ENCODE peak calls at places on chromosomes 1 and 21, in seven cellular contexts. T is GM06990, K is choroid plexus epithelial cell, U is Calu3, D is OCI-LY7, Z is psoas muscle, W is A549. G is an unnamed sample.

GRCh38 chr21:36073181-36073580 is 3.4 kb downstream of the CBR1 start:
- DNase-seq in T (no peak), K (no peak), U (no peak), D (no peak), Z (no peak), W (no peak), G (no peak)

GRCh38 chr1:218521414-218522169 is 176.5 kb downstream of the TGFB2 start:
- DNase-seq in T (peak), K (peak), U (peak), D (peak), Z (no peak), W (peak), G (peak)

GRCh38 chr1:229203030-229203751 is 67.7 kb upstream of the RAB4A start:
- DNase-seq in T (no peak), K (peak), U (peak), D (peak), Z (no peak), W (peak), G (peak)

GRCh38 chr1:212471891-212472675 is 39.4 kb downstream of the NENF start:
- DNase-seq in T (no peak), K (no peak), U (no peak), D (no peak), Z (no peak), W (no peak), G (no peak)

GRCh38 chr1:47416319-47417128 is 439 bp downstream of the FOXE3 start:
- DNase-seq in T (no peak), K (no peak), U (peak), D (no peak), Z (no peak), W (no peak), G (peak)

GRCh38 chr1:108066808-108067207 is 101.8 kb upstream of the VAV3 start:
- DNase-seq in T (no peak), K (no peak), U (no peak), D (no peak), Z (no peak), W (no peak), G (no peak)

GRCh38 chr1:43994794-43995790 is 3.7 kb downstream of the CCDC24 start:
- DNase-seq in T (no peak), K (peak), U (peak), D (peak), Z (no peak), W (peak), G (no peak)

GRCh38 chr1:7456683-7457082 is 314.4 kb upstream of the VAMP3 start:
- DNase-seq in T (no peak), K (no peak), U (no peak), D (no peak), Z (no peak), W (no peak), G (peak)

GRCh38 chr1:4771267-4771666 is 116.9 kb downstream of the AJAP1 start:
- DNase-seq in T (no peak), K (no peak), U (no peak), D (no peak), Z (no peak), W (no peak), G (no peak)

GRCh38 chr21:42251654-42252053 is 32.7 kb downstream of the ABCG1 start:
- DNase-seq in T (no peak), K (no peak), U (no peak), D (no peak), Z (peak), W (no peak), G (no peak)

GRCh38 chr1:43952731-43953350 is 6.1 kb downstream of the IPO13 start:
- DNase-seq in T (no peak), K (no peak), U (no peak), D (no peak), Z (no peak), W (no peak), G (peak)

GRCh38 chr1:36905941-36906340 is 128.4 kb downstream of the GRIK3 start:
- DNase-seq in T (no peak), K (no peak), U (no peak), D (no peak), Z (no peak), W (no peak), G (no peak)

GRCh38 chr1:15028117-15028516 is 125.4 kb upstream of the TMEM51 start:
- DNase-seq in T (no peak), K (peak), U (no peak), D (no peak), Z (peak), W (peak), G (peak)

GRCh38 chr1:109773203-109773899 is 9.6 kb upstream of the EPS8L3 start:
- DNase-seq in T (peak), K (peak), U (peak), D (peak), Z (peak), W (peak), G (peak)

GRCh38 chr1:93143729-93144229 is 36.4 kb downstream of the TMED5 start:
- DNase-seq in T (no peak), K (no peak), U (no peak), D (no peak), Z (no peak), W (no peak), G (no peak)

GRCh38 chr1:222043444-222044292 is 301.8 kb upstream of the DUSP10 start:
- DNase-seq in T (no peak), K (peak), U (no peak), D (no peak), Z (no peak), W (peak), G (no peak)

GRCh38 chr1:153353226-153353947 is 4.3 kb upstream of the S100A9 start:
- DNase-seq in T (no peak), K (peak), U (peak), D (peak), Z (no peak), W (peak), G (peak)

GRCh38 chr1:170027760-170028159 is 46.7 kb downstream of the KIFAP3 start:
- DNase-seq in T (no peak), K (peak), U (no peak), D (no peak), Z (no peak), W (peak), G (no peak)

GRCh38 chr1:246527402-246528088 is 20.5 kb upstream of the SMYD3 start:
- DNase-seq in T (peak), K (no peak), U (no peak), D (peak), Z (no peak), W (no peak), G (no peak)

GRCh38 chr1:10401281-10401680 is 2.4 kb downstream of the PGD start:
- DNase-seq in T (no peak), K (peak), U (no peak), D (no peak), Z (no peak), W (no peak), G (no peak)

GRCh38 chr1:69649383-69649782 is 81.7 kb downstream of the LRRC7 start:
- DNase-seq in T (no peak), K (no peak), U (no peak), D (no peak), Z (no peak), W (no peak), G (no peak)

GRCh38 chr1:204834329-204834728 is 36.3 kb upstream of the NFASC start:
- DNase-seq in T (no peak), K (no peak), U (no peak), D (no peak), Z (no peak), W (no peak), G (no peak)

GRCh38 chr21:38883142-38883541 is 77.4 kb downstream of the ETS2 start:
- DNase-seq in T (no peak), K (no peak), U (no peak), D (no peak), Z (no peak), W (no peak), G (no peak)

GRCh38 chr21:38880578-38880966 is 74.8 kb downstream of the ETS2 start:
- DNase-seq in T (no peak), K (no peak), U (no peak), D (no peak), Z (no peak), W (no peak), G (no peak)

GRCh38 chr21:38878394-38879179 is 72.9 kb downstream of the ETS2 start:
- DNase-seq in T (no peak), K (no peak), U (no peak), D (no peak), Z (no peak), W (no peak), G (no peak)

GRCh38 chr21:38881041-38881570 is 75.4 kb downstream of the ETS2 start:
- DNase-seq in T (no peak), K (no peak), U (no peak), D (no peak), Z (no peak), W (no peak), G (no peak)

DNA sequence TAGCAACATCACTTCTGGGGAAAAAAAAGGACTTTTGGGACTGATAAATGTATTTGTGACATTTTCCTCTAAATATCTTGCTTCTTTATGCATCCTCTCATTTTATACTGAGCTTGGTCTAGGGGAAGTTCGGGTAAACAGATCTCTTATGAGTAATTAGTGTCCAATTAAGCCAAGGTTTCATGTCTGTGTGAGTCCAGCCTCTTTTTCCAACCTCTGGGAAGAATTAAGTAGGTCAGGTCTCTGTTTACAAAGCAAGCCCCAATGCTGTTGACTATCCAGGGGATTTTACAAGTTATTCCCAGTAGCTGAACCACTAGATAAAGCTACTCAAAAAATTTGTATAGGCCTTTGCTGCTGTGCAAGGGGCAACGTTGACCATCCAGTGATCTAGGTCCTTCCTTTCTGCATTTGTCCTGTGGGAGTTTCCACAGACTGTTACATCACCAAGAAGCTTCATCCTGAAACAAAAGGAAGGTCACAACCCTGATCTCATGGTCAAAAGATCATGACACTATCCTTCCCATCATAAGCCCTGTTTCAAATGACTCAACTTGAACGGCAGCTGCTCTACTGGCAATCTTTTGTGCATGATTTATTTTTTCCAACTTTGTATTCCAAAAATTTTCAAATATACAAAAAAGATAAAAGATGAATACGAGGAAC is 74.3 kb downstream of the ETS2 start:
- DNase-seq in T (no peak), K (no peak), U (no peak), D (no peak), Z (no peak), W (no peak), G (no peak)
- TF ChIP-seq CTCF in T (no peak), K (no peak), U (no peak), D (no peak), Z (no peak), W (no peak), G (no peak)

GRCh38 chr1:65812065-65812464 is 19.4 kb downstream of the PDE4B start:
- DNase-seq in T (peak), K (peak), U (no peak), D (no peak), Z (no peak), W (no peak), G (no peak)
- TF ChIP-seq CTCF in T (no peak), K (peak), U (no peak), D (no peak), Z (no peak), W (no peak), G (no peak)

DNA sequence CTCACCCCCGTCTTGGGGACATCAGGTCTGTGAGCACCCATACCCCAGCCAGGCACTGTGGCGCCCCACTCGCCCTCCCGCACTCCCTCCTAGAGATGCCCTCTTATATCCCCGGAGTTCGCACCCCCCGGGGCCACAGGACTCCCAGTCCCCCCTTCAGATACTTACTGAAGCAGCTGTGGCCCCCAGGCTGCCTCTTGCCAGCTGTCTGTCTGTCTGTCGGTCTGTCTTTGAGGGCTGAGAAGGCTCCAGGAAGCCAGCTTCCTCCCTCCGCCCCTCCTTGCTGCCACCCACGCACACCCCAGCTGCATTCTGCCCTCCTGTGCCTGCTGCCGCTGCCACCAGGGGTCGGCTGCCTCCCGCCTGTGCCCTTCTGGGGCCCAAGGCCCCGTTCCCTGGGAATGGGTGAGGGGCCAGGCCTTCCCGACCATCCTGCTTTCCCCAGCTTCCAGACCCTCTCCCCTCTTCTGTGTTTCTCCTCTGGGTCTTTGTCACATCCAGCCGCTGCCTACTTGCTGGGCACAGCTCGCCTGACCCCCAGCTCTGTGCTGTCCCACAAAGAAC is at the start of gene PTPN7:
- DNase-seq in T (peak), K (no peak), U (peak), D (peak), Z (no peak), W (no peak), G (no peak)
- TF ChIP-seq CTCF in T (peak), K (no peak), U (no peak), D (peak), Z (no peak), W (no peak), G (no peak)

GRCh38 chr1:240946926-240947325 is 335.0 kb upstream of the GREM2 start:
- DNase-seq in T (no peak), K (peak), U (peak), D (peak), Z (no peak), W (peak), G (peak)
- TF ChIP-seq CTCF in T (peak), K (peak), U (peak), D (peak), Z (no peak), W (peak), G (peak)

GRCh38 chr1:167052389-167052788 is 37.8 kb downstream of the GPA33 start:
- DNase-seq in T (no peak), K (peak), U (no peak), D (peak), Z (no peak), W (peak), G (peak)
- TF ChIP-seq CTCF in T (peak), K (peak), U (peak), D (peak), Z (peak), W (peak), G (peak)

GRCh38 chr1:17759114-17759513 is 4.0 kb downstream of the ACTL8 start:
- DNase-seq in T (peak), K (no peak), U (peak), D (peak), Z (no peak), W (peak), G (no peak)
- TF ChIP-seq CTCF in T (peak), K (peak), U (peak), D (peak), Z (no peak), W (peak), G (peak)

GRCh38 chr1:48448932-48449331 is 23.1 kb downstream of the SPATA6 start:
- DNase-seq in T (no peak), K (no peak), U (no peak), D (no peak), Z (no peak), W (no peak), G (no peak)

DNA sequence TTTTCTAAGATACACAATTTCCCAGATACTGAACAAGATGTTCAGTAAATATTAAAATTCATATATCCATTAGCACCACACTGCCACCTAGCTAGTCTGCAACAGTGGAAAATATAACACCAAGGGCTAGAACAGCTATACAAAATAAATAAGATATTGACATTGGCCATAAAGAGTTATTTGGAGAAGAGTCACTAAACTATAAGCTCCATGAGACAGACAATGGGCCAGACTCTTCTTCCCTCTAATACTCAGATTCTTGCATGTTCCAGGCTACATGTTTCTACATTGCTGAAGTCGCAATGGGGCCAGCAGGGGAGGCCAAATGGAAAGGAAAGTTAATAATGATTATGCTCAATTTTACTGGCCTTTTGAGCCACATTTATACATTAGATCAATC is 21.5 kb downstream of the SPATA6 start:
- DNase-seq in T (no peak), K (peak), U (no peak), D (no peak), Z (no peak), W (no peak), G (no peak)
- TF ChIP-seq CTCF in T (no peak), K (peak), U (no peak), D (peak), Z (peak), W (peak), G (no peak)

GRCh38 chr1:245512980-245513578 is 358.3 kb downstream of the KIF26B start:
- DNase-seq in T (peak), K (peak), U (no peak), D (no peak), Z (no peak), W (no peak), G (peak)
- TF ChIP-seq CTCF in T (peak), K (peak), U (no peak), D (no peak), Z (no peak), W (no peak), G (no peak)

DNA sequence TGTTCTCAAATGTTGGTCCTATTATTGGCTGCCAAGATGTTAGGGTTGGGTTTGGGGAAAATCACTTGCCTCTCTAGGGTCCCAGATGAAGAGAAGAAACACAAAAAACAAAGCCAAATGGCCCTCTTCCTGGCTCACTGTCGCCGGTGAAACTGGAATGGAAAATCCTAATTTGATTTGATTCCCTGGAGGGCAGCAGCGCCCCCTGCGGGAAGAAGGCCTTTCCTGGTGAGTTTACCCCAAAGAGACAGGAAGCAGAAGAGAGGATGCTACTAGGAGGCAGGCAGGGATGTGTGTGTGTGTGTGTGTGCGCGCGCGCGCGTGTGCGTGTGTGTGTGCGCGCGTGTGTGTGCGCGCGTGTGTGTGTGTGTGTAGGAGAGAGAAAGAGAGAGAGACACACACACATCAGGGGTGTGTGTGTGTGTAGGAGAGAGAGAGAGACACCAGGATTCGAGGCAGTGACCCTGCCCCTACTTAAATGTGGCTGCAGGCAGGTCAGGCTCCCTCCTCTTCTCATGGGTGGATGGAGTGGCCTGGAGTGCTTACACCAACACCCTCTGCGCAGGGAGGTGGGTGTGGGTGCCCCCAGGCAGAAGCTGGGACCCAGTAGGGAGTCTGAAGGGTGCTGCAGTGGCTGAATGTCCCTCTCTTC is 3.1 kb upstream of the SELENON start:
- DNase-seq in T (no peak), K (peak), U (peak), D (peak), Z (peak), W (peak), G (peak)
- TF ChIP-seq CTCF in T (peak), K (peak), U (peak), D (peak), Z (peak), W (peak), G (peak)

G was measured in nephron progenitor cell.